ENCODE peak calls at places on chromosomes 13 and 19, in nine cellular contexts. J, X, V, P, F, H, D, A and G are unnamed samples.

GRCh38 chr13:63209330-63210017 is 1793.8 kb upstream of the PCDH20 start:
- DNase-seq in V (peak), F (peak), D (no peak), X (no peak), P (no peak), A (no peak), H (peak), J (no peak), G (peak)

GRCh38 chr13:98158172-98158907 is 15.4 kb downstream of the FARP1 start:
- DNase-seq in A (no peak), D (no peak), V (no peak), X (no peak), H (no peak), J (no peak), P (no peak), F (no peak), G (no peak)

GRCh38 chr19:34084396-34085145 is 87.7 kb upstream of the LSM14A start:
- DNase-seq in A (no peak), H (no peak), J (no peak), P (no peak), F (no peak), D (no peak), X (no peak), V (no peak), G (no peak)

GRCh38 chr19:48329167-48329891 is 4.0 kb downstream of the EMP3 start:
- DNase-seq in J (no peak), H (peak), A (no peak), F (peak), D (no peak), V (peak), P (no peak), X (no peak), G (peak)

GRCh38 chr13:113972451-113973217 is 1.2 kb downstream of the C13orf46 start:
- DNase-seq in A (no peak), X (no peak), D (no peak), H (no peak), F (no peak), J (no peak), V (no peak), P (no peak), G (no peak)

GRCh38 chr19:40309666-40310065 is 24.5 kb upstream of the AKT2 start:
- DNase-seq in X (no peak), A (no peak), P (no peak), H (no peak), V (no peak), F (no peak), D (no peak), J (no peak), G (no peak)

GRCh38 chr19:24060687-24061356 is 26.2 kb upstream of the ZNF254 start:
- DNase-seq in X (no peak), H (peak), A (no peak), D (no peak), F (no peak), J (no peak), V (peak), P (no peak), G (no peak)

GRCh38 chr13:93690139-93690538 is 463.5 kb downstream of the GPC6 start:
- DNase-seq in J (no peak), F (peak), D (no peak), V (peak), H (peak), A (no peak), P (no peak), X (no peak), G (peak)

GRCh38 chr19:16216744-16217670 is 19.3 kb downstream of the AP1M1 start:
- DNase-seq in J (no peak), P (peak), X (no peak), H (no peak), F (no peak), D (no peak), A (no peak), V (no peak), G (no peak)